ENCODE peak calls at places on chromosome 21, in eight cellular contexts. V is fibroblast of lung; Y is testis; O is CD4-positive, CD25-positive, alpha-beta regulatory T cell; D is aorta; R is mammary epithelial cell; K is A549; M is dorsolateral prefrontal cortex. S is an unnamed sample.

GRCh38 chr21:37642493-37642892 is 273.8 kb downstream of the KCNJ6 start:
- DNase-seq in V (no peak), Y (no peak), O (peak), D (no peak), R (peak), K (peak), M (no peak), S (no peak)

GRCh38 chr21:45866473-45867010 is 115.0 kb upstream of the COL6A1 start:
- DNase-seq in V (no peak), Y (no peak), O (no peak), D (peak), R (no peak), K (no peak), M (no peak), S (no peak)

GRCh38 chr21:42758721-42759593 is 105.5 kb downstream of the PDE9A start:
- DNase-seq in V (no peak), Y (no peak), O (no peak), D (no peak), R (no peak), K (no peak), M (no peak), S (no peak)

GRCh38 chr21:46216132-46216747 is 12.3 kb downstream of the LSS start:
- DNase-seq in V (no peak), Y (no peak), O (no peak), D (peak), R (no peak), K (no peak), M (no peak), S (no peak)

GRCh38 chr21:9839011-9839661 is 682.2 kb upstream of the TPTE start:
- DNase-seq in V (no peak), Y (peak), O (no peak), D (peak), R (no peak), K (no peak), M (no peak), S (peak)

GRCh38 chr21:45934071-45934470 is 47.5 kb upstream of the COL6A1 start:
- DNase-seq in V (no peak), Y (no peak), O (no peak), D (no peak), R (no peak), K (no peak), M (no peak), S (peak)

GRCh38 chr21:27423906-27424595 is 457.2 kb upstream of the ADAMTS5 start:
- DNase-seq in V (no peak), Y (no peak), O (no peak), D (no peak), R (peak), K (no peak), M (no peak), S (no peak)

GRCh38 chr21:33286600-33287456 is 20.7 kb downstream of the IL10RB start:
- DNase-seq in V (peak), Y (peak), O (no peak), D (peak), R (peak), K (peak), M (no peak), S (no peak)

GRCh38 chr21:31342328-31342727 is 1.7 kb downstream of the TIAM1 start:
- DNase-seq in V (no peak), Y (no peak), O (no peak), D (no peak), R (no peak), K (no peak), M (no peak), S (no peak)

GRCh38 chr21:43363506-43364260 is 63.2 kb downstream of the SIK1 start:
- DNase-seq in V (no peak), Y (no peak), O (no peak), D (no peak), R (no peak), K (no peak), M (no peak), S (peak)

GRCh38 chr21:40466893-40467483 is 380.0 kb downstream of the DSCAM start:
- DNase-seq in V (no peak), Y (peak), O (no peak), D (no peak), R (peak), K (peak), M (no peak), S (no peak)

GRCh38 chr21:37503848-37504467 is 137.4 kb downstream of the DYRK1A start:
- DNase-seq in V (peak), Y (no peak), O (no peak), D (no peak), R (no peak), K (no peak), M (no peak), S (no peak)

GRCh38 chr21:33870768-33871167 is 44.8 kb downstream of the ATP5PO start:
- DNase-seq in V (no peak), Y (no peak), O (no peak), D (no peak), R (no peak), K (no peak), M (no peak), S (no peak)

GRCh38 chr21:41825216-41825615 is 53.9 kb downstream of the PRDM15 start:
- DNase-seq in V (no peak), Y (no peak), O (no peak), D (peak), R (no peak), K (no peak), M (no peak), S (peak)

GRCh38 chr21:31258073-31258472 is 86.0 kb downstream of the TIAM1 start:
- DNase-seq in V (no peak), Y (no peak), O (no peak), D (no peak), R (no peak), K (no peak), M (no peak), S (no peak)

GRCh38 chr21:37994211-37994610 is 78.0 kb upstream of the KCNJ6 start:
- DNase-seq in V (no peak), Y (no peak), O (no peak), D (no peak), R (no peak), K (no peak), M (no peak), S (no peak)

GRCh38 chr21:41364308-41364707 is 2.5 kb downstream of the MX2 start:
- DNase-seq in V (no peak), Y (no peak), O (no peak), D (peak), R (no peak), K (no peak), M (no peak), S (no peak)

GRCh38 chr21:31446206-31446900 is 102.3 kb upstream of the TIAM1 start:
- DNase-seq in V (no peak), Y (no peak), O (peak), D (no peak), R (no peak), K (no peak), M (no peak), S (no peak)

DNA sequence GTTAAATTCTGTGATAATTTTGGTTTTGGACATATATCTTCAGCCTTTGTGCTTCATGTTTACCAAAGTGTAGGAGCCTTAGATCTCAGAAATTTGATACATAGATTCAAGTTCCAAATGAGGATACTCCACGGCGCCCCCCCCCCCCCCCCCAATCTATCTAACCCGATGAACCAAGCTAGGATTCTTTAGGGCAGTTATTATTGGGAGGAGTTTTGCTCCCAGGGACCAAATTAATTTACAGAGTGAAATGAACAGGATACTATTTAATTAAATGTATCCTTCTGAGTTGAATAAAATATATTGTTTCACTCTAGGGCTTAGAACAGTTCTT is 3.2 kb downstream of the USP25 start:
- DNase-seq in V (no peak), Y (no peak), O (no peak), D (no peak), R (no peak), K (no peak), M (no peak), S (no peak)
- H3K27ac ChIP-seq in V (no peak), Y (no peak), O (peak), D (no peak), R (peak), K (peak), M (no peak), S (no peak)

GRCh38 chr21:44550807-44551206 is 498 bp downstream of the KRTAP10-2 start:
- DNase-seq in V (no peak), Y (no peak), O (no peak), D (no peak), R (peak), K (no peak), M (no peak), S (no peak)

GRCh38 chr21:44551290-44552015 is at the start of gene KRTAP10-2:
- DNase-seq in V (no peak), Y (no peak), O (no peak), D (no peak), R (no peak), K (no peak), M (no peak), S (no peak)

GRCh38 chr21:44548922-44549321 is 2.4 kb downstream of the KRTAP10-2 start:
- DNase-seq in V (no peak), Y (no peak), O (no peak), D (no peak), R (no peak), K (no peak), M (no peak), S (no peak)

GRCh38 chr21:44548381-44548780 is 2.9 kb downstream of the KRTAP10-2 start:
- DNase-seq in V (no peak), Y (no peak), O (no peak), D (no peak), R (no peak), K (no peak), M (no peak), S (no peak)

GRCh38 chr21:44549525-44550211 is 1.6 kb downstream of the KRTAP10-2 start:
- DNase-seq in V (no peak), Y (no peak), O (no peak), D (no peak), R (no peak), K (no peak), M (no peak), S (no peak)
- H3K27ac ChIP-seq in V (no peak), Y (no peak), O (no peak), D (no peak), R (no peak), K (no peak), M (no peak), S (no peak)

DNA sequence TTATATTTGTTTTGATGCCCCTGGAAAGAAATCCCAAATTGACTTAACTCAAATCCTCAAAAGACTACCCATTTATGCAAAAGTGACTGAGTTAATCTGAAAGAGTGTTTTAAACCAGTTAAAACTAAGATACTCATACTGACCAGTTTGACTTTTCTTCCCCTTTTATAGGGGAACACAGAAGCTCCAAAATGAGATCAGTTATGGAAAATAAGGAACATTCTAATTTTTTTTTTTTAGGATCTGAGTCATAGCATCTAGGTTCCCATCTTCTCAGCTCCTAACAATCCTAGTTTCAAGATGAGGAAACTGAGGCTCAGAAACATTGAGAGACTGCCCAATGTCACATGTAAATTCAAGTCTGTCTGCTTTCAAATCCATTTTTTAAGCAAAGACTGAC is 231.1 kb upstream of the RUNX1 start:
- DNase-seq in V (no peak), Y (no peak), O (no peak), D (no peak), R (no peak), K (no peak), M (no peak), S (no peak)
- H3K27ac ChIP-seq in V (no peak), Y (no peak), O (no peak), D (no peak), R (no peak), K (no peak), M (no peak), S (no peak)

GRCh38 chr21:39040494-39041110 is 142.6 kb downstream of the PSMG1 start:
- DNase-seq in V (no peak), Y (no peak), O (no peak), D (peak), R (no peak), K (no peak), M (no peak), S (no peak)
- H3K27ac ChIP-seq in V (no peak), Y (no peak), O (no peak), D (peak), R (no peak), K (no peak), M (no peak), S (peak)

GRCh38 chr21:29217818-29218252 is 80.9 kb upstream of the BACH1 start:
- DNase-seq in V (peak), Y (no peak), O (no peak), D (no peak), R (peak), K (peak), M (no peak), S (no peak)
- H3K27ac ChIP-seq in V (no peak), Y (no peak), O (no peak), D (no peak), R (peak), K (peak), M (no peak), S (peak)

S was measured in left lung.